ENCODE peak calls at places on chromosome 4, in seven cellular contexts. I, R, L, U, W, N and Y are unnamed samples.

GRCh38 chr4:139655116-139655515 is 10.5 kb upstream of the MGST2 start:
- DNase-seq in I (no peak), R (no peak), L (peak), U (no peak), W (peak), N (peak), Y (peak)

GRCh38 chr4:7929530-7929951 is 10.1 kb downstream of the AFAP1 start:
- DNase-seq in I (no peak), R (peak), L (peak), U (peak), W (no peak), N (no peak), Y (no peak)

GRCh38 chr4:7890635-7891393 is 48.8 kb downstream of the AFAP1 start:
- DNase-seq in I (no peak), R (no peak), L (peak), U (no peak), W (peak), N (peak), Y (peak)

GRCh38 chr4:17597517-17597916 is 16.9 kb upstream of the MED28 start:
- DNase-seq in I (no peak), R (peak), L (peak), U (no peak), W (peak), N (no peak), Y (peak)

GRCh38 chr4:95536650-95537049 is 12.1 kb downstream of the UNC5C start:
- DNase-seq in I (no peak), R (no peak), L (peak), U (no peak), W (no peak), N (no peak), Y (no peak)

GRCh38 chr4:142614621-142615323 is 231.3 kb downstream of the INPP4B start:
- DNase-seq in I (no peak), R (no peak), L (peak), U (no peak), W (peak), N (peak), Y (peak)

GRCh38 chr4:77777135-77777777 is 41.9 kb downstream of the CNOT6L start:
- DNase-seq in I (no peak), R (no peak), L (peak), U (no peak), W (peak), N (no peak), Y (peak)

GRCh38 chr4:22707390-22707789 is 14.7 kb downstream of the GBA3 start:
- DNase-seq in I (no peak), R (no peak), L (no peak), U (no peak), W (no peak), N (no peak), Y (no peak)

GRCh38 chr4:109730294-109731051 is 603 bp upstream of the PLA2G12A start:
- DNase-seq in I (peak), R (peak), L (peak), U (peak), W (peak), N (peak), Y (peak)

GRCh38 chr4:186900232-186900900 is 176.7 kb upstream of the FAT1 start:
- DNase-seq in I (no peak), R (no peak), L (peak), U (no peak), W (peak), N (peak), Y (peak)

GRCh38 chr4:92071587-92071986 is 232.2 kb upstream of the GRID2 start:
- DNase-seq in I (no peak), R (no peak), L (no peak), U (no peak), W (no peak), N (no peak), Y (no peak)

GRCh38 chr4:175953960-175954521 is 111.6 kb upstream of the WDR17 start:
- DNase-seq in I (no peak), R (no peak), L (no peak), U (no peak), W (no peak), N (no peak), Y (peak)

GRCh38 chr4:17502764-17503163 is 9.1 kb downstream of the QDPR start:
- DNase-seq in I (no peak), R (no peak), L (peak), U (no peak), W (peak), N (no peak), Y (no peak)

GRCh38 chr4:81891005-81891795 is 419.5 kb upstream of the RASGEF1B start:
- DNase-seq in I (no peak), R (no peak), L (no peak), U (no peak), W (no peak), N (no peak), Y (no peak)

GRCh38 chr4:122796801-122797404 is 29.7 kb upstream of the FGF2 start:
- DNase-seq in I (no peak), R (no peak), L (no peak), U (no peak), W (peak), N (no peak), Y (no peak)

GRCh38 chr4:41990029-41990382 is 324 bp upstream of the SLC30A9 start:
- DNase-seq in I (no peak), R (no peak), L (no peak), U (no peak), W (peak), N (no peak), Y (no peak)
- H3K4me3 ChIP-seq in I (peak), R (peak), L (peak), U (peak), W (peak), N (peak), Y (peak)

DNA sequence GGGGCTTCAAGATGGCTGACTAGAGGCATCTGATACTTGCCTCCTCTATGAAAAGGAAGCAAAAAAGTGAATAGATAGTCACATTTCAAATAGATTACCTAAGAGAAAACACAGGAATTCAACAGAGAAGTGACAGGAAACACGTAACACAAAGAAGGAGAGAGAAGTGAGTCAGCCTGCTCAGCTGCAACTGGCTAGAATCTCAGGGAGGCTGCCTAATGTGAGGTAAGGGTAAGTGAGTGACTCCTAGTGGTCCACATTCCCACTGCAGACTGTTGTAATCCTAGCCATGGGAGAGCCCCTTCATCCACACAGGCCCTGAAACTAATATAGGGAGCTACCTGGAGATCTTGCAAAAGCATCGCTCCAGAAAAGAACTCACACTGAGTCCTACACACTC is 179.2 kb downstream of the SLC7A11 start:
- DNase-seq in I (no peak), R (no peak), L (peak), U (no peak), W (peak), N (no peak), Y (peak)
- TF ChIP-seq CTCF in I (no peak), R (no peak), L (no peak), U (no peak), W (peak), N (peak), Y (peak)

GRCh38 chr4:1856071-1856919 is at the start of gene LETM1:
- DNase-seq in I (peak), R (peak), L (peak), U (peak), W (peak), N (peak), Y (peak)
- H3K4me3 ChIP-seq in I (peak), R (peak), L (peak), U (peak), W (peak), N (peak), Y (peak)

DNA sequence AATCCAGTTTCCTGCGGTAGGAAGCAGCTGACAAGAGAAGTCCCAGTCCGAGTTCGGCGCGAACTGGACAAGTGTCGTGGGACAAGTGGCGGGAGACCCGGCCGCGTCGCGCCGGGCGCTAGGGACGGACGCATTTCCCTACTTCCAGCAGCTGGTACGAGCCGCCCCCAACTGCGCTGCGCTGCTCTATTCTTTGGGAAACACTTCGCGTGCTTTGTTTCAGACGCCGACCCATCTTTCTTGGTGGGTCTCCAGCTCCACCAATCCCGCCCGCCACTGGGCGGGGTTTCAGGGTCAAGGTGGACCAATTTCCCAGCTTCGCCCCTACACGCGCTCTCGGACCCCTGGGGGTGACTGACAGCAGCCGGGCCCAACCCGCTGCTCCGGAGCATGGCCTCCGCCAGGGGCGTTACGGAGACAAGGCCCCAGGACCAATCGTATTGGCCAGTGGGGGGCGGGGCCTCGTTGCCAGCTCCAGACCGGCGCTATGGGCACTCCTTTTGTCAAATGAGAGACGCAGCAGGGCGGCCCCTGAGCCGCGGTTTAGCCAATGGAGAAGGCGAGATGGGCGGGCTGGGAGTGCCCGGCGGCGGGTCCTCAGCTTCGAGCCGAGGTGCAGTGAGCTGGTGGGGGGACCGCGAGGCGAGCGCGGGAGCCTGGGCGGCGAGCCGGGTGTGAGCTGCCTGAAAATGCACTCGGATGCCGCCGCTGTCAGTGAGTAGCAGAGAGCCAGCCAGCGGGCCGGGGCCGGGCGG is at the start of gene DCUN1D4:
- DNase-seq in I (peak), R (peak), L (peak), U (peak), W (peak), N (peak), Y (peak)
- TF ChIP-seq CTCF in I (peak), R (peak), L (peak), U (peak), W (peak), N (peak), Y (peak)

GRCh38 chr4:56654238-56654632 is 26.9 kb downstream of the HOPX start:
- DNase-seq in I (no peak), R (peak), L (no peak), U (peak), W (no peak), N (no peak), Y (no peak)

GRCh38 chr4:56655627-56656345 is 25.3 kb downstream of the HOPX start:
- DNase-seq in I (no peak), R (peak), L (no peak), U (peak), W (no peak), N (no peak), Y (no peak)

GRCh38 chr4:56656346-56656643 is 24.8 kb downstream of the HOPX start:
- DNase-seq in I (no peak), R (peak), L (no peak), U (peak), W (no peak), N (no peak), Y (no peak)

GRCh38 chr4:56653461-56654237 is 27.4 kb downstream of the HOPX start:
- DNase-seq in I (no peak), R (peak), L (no peak), U (peak), W (no peak), N (no peak), Y (no peak)

DNA sequence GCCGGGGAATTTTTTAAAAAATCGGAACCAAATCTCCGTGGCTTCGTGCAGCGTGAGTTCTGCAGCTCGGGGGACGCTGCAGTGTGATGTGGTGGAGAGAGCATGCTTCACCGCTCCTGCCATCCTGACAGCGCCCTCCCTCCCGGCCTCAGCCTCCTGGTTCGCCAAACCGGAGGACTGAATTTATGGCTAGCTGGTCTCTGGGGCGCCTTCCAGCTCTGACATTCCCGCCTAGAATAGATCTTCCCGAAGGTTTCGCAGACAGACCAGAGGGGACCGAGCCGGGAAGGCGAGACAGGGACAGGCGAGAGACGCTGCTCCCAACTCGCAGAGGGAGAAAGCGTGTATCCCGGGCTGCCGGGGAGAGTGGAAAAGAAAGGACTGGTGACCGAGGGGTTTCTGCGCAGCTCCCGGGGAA is 25.9 kb downstream of the HOPX start:
- DNase-seq in I (no peak), R (peak), L (no peak), U (peak), W (peak), N (no peak), Y (peak)
- H3K4me3 ChIP-seq in I (peak), R (no peak), L (peak), U (peak), W (peak), N (peak), Y (peak)

GRCh38 chr4:29052266-29052665 is 1667.9 kb upstream of the PCDH7 start:
- DNase-seq in I (no peak), R (no peak), L (no peak), U (no peak), W (no peak), N (no peak), Y (no peak)
- TF ChIP-seq CTCF in I (no peak), R (no peak), L (no peak), U (no peak), W (no peak), N (no peak), Y (no peak)